ENCODE peak calls at places on chromosomes 7 and 10, in seven cellular contexts. A is SK-N-SH, G is adrenal gland, U is right cardiac atrium, D is left ventricle myocardium inferior, C is uterus, X is heart left ventricle. L is an unnamed sample.

GRCh38 chr7:40298421-40298820 is 163.6 kb downstream of the SUGCT start:
- DNase-seq in A (no peak), U (no peak), D (no peak), C (no peak), X (no peak), G (no peak), L (no peak)

GRCh38 chr7:12403287-12404181 is at the start of gene VWDE:
- DNase-seq in C (no peak), D (no peak), X (peak; percentile 16), U (peak; percentile 33), A (peak; percentile 80), G (no peak), L (peak; percentile 80)

GRCh38 chr10:82148764-82149163 is 273.8 kb downstream of the NRG3 start:
- DNase-seq in U (no peak), X (no peak), A (no peak), D (no peak), C (no peak), G (no peak), L (no peak)

GRCh38 chr7:1787241-1787640 is 117.2 kb downstream of the ELFN1 start:
- DNase-seq in C (no peak), D (no peak), A (no peak), X (no peak), U (no peak), G (no peak), L (peak; percentile 35)

GRCh38 chr7:4245135-4245865 is 436.8 kb upstream of the FOXK1 start:
- DNase-seq in C (no peak), G (no peak), A (no peak), D (no peak), U (no peak), X (no peak), L (peak; percentile 55)

GRCh38 chr10:6297522-6297921 is 94.8 kb downstream of the PFKFB3 start:
- DNase-seq in A (no peak), C (no peak), X (no peak), U (no peak), D (no peak), G (no peak), L (no peak)

GRCh38 chr10:67005981-67006380 is 80.1 kb downstream of the LRRTM3 start:
- DNase-seq in X (no peak), C (no peak), G (no peak), D (no peak), U (no peak), A (no peak), L (no peak)

GRCh38 chr10:102554531-102554930 is 50.8 kb downstream of the SUFU start:
- DNase-seq in U (no peak), G (no peak), C (no peak), X (no peak), D (no peak), A (no peak), L (no peak)

GRCh38 chr7:20438665-20439376 is 108.1 kb downstream of the ITGB8 start:
- DNase-seq in A (no peak), U (no peak), G (no peak), D (no peak), C (no peak), X (no peak), L (no peak)

GRCh38 chr7:108083980-108084379 is 46.2 kb downstream of the LAMB4 start:
- DNase-seq in A (no peak), D (no peak), U (no peak), G (no peak), C (no peak), X (no peak), L (no peak)

GRCh38 chr7:50653116-50653854 is 88.1 kb upstream of the DDC start:
- DNase-seq in C (peak; percentile 80), A (no peak), X (peak; percentile 67), G (no peak), D (peak; percentile 70), U (peak; percentile 78), L (no peak)

GRCh38 chr7:150971242-150972048 is 6.7 kb downstream of the KCNH2 start:
- DNase-seq in U (no peak), G (no peak), C (peak; percentile 60), D (peak; percentile 52), A (peak; percentile 90), X (peak; percentile 82), L (no peak)

GRCh38 chr7:66946545-66946944 is 25.5 kb downstream of the TMEM248 start:
- DNase-seq in A (no peak), X (no peak), G (no peak), U (no peak), C (no peak), D (no peak), L (no peak)

GRCh38 chr7:158543401-158543680 is 44.3 kb downstream of the PTPRN2 start:
- DNase-seq in D (no peak), C (no peak), A (no peak), X (no peak), G (no peak), U (no peak), L (no peak)

GRCh38 chr7:158544708-158545107 is 42.9 kb downstream of the PTPRN2 start:
- DNase-seq in A (no peak), D (no peak), G (no peak), X (no peak), C (no peak), U (no peak), L (no peak)

GRCh38 chr7:158541330-158542010 is 46.2 kb downstream of the PTPRN2 start:
- DNase-seq in C (no peak), G (no peak), D (no peak), U (no peak), A (no peak), X (no peak), L (no peak)

GRCh38 chr7:158542651-158543400 is 44.8 kb downstream of the PTPRN2 start:
- DNase-seq in A (no peak), G (no peak), X (no peak), U (no peak), D (no peak), C (no peak), L (no peak)

GRCh38 chr7:158543840-158544239 is 43.8 kb downstream of the PTPRN2 start:
- DNase-seq in G (no peak), X (no peak), A (no peak), U (no peak), D (no peak), C (no peak), L (no peak)
- H3K9me3 ChIP-seq in G (no peaks in the 10 kb centered on the region), X (no peaks in the 10 kb centered on the region), A (no peaks in the 10 kb centered on the region), U (no peaks in the 10 kb centered on the region), D (no peaks in the 10 kb centered on the region), C (no peaks in the 10 kb centered on the region), L (no peaks in the 10 kb centered on the region)

GRCh38 chr10:33214174-33214573 is 120.3 kb downstream of the NRP1 start:
- DNase-seq in C (no peak), U (no peak), A (no peak), D (no peak), G (no peak), X (no peak), L (no peak)

GRCh38 chr10:33208166-33208565 is 126.3 kb downstream of the NRP1 start:
- DNase-seq in C (no peak), D (no peak), X (no peak), U (no peak), G (no peak), A (no peak), L (no peak)

GRCh38 chr10:33209777-33210176 is 124.7 kb downstream of the NRP1 start:
- DNase-seq in U (no peak), X (no peak), C (no peak), G (no peak), A (no peak), D (no peak), L (no peak)

GRCh38 chr10:33212061-33212748 is 122.3 kb downstream of the NRP1 start:
- DNase-seq in X (no peak), C (no peak), A (no peak), D (no peak), G (no peak), U (no peak), L (no peak)

DNA sequence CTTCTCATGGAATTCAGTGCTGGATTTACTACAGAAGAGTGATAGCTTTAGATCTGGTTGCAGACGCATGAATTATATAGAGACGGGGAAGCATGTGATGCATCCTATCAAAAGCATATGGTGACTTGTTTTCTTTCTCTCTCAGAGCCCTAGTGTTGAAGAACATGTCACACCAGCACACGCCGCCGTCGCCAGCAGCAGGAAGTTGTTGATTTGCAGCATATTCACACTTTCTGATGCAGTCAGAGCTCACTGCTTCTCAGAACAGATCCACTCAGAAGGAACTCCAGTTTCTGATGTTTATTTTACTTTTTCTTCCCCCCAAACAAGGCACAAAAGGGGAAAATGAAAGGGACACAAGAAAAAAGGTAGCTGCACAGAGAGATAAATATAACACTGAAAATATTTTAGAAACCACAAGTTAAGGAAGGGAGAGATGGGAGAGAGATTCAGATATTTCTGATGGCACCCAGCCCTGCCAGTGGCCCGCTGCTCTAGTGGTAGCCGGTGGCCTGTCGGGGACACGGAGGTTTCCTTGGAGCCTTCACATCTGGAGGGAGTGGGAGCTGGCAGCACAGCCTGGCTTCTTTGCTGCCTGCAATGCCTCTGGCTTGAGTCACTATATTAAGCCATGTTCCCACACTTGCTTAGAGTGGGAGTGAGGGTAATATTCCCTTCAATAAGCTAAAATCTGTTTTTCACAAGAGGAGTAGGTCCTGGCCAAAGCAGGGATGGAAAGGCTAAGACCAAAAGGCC is 123.2 kb downstream of the NRP1 start:
- DNase-seq in U (peak; percentile 81), A (peak; percentile 22), D (peak; percentile 59), C (peak; percentile 62), X (peak; percentile 77), G (peak; percentile 30), L (no peak)
- H3K9me3 ChIP-seq in U (no peaks in the 10 kb centered on the region), A (no peaks in the 10 kb centered on the region), D (no peaks in the 10 kb centered on the region), C (no peaks in the 10 kb centered on the region), X (no peaks in the 10 kb centered on the region), G (no peaks in the 10 kb centered on the region), L (no peaks in the 10 kb centered on the region)

DNA sequence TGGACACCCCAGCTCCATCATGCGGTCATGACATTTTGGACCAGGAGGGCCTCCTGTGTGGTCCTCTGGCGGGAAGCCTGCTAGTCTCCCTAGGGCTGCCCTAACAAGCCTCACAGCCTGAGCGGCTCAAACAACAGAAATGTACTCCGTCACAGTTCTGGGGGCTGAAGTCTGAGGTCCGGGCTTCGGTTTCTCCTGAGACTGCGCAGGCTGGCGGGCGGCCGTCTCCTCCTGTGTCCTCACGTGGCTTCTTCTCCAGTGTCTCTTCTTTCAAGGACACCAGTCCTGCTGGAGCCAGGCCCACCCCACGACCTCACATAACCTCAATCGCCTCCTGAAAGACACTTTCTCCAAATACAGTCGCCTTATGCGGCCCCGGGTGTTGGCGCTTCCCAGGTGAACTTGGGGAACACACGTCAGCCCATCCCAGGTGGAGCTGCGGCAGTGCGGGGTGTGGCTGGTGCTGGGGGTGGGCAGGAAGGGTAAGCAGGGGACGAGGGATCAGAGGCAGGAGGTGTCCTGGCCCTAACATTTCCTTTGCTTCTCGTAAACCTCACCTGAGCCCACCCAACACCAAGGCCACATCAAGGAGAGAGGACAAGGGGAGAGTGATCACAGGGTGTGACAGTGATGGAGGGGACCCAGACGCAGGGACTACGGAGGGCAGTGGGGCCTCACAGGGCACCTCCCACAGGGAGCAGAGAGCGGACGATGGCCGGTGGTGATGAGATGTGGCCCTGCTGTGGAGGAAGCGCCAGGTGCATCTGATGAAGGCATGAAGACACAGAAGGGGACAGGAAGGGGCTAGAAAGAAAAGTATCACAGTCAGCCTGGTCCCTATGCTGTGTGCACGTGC is 580.6 kb downstream of the PTPRN2 start:
- DNase-seq in D (no peak), G (no peak), X (no peak), A (no peak), U (no peak), C (no peak), L (no peak)
- H3K9me3 ChIP-seq in D (no peaks in the 10 kb centered on the region), G (no peaks in the 10 kb centered on the region), X (no peaks in the 10 kb centered on the region), A (peaks cover 3% of the 10 kb centered on the region), U (no peaks in the 10 kb centered on the region), C (no peaks in the 10 kb centered on the region), L (no peaks in the 10 kb centered on the region)

DNA sequence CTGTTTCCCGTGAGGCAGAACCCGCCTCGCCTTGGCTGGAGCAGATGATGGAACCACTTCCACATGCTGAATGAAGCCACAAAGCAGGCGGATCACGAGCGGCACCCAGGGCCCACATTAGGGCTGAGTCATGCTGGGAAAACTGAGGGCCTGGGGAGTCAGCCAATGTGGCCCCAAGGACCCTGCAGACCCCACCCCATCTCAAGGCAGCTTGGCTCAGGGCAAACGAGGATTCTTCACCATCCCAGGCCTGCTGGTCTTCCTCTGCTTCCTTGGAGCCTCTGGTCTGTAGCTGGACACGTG is 488.0 kb downstream of the DNAJB6 start:
- DNase-seq in X (no peak), D (no peak), A (no peak), C (no peak), G (no peak), U (no peak), L (peak; percentile 47)
- H3K9me3 ChIP-seq in X (no peaks in the 10 kb centered on the region), D (no peaks in the 10 kb centered on the region), A (no peaks in the 10 kb centered on the region), C (no peaks in the 10 kb centered on the region), G (no peaks in the 10 kb centered on the region), U (no peaks in the 10 kb centered on the region), L (no peaks in the 10 kb centered on the region)